ENCODE peak calls at places on chromosomes 3 and 15, in six cellular contexts. B, G, A, J, C and M are unnamed samples.

GRCh38 chr15:74752486-74753395 is 4.1 kb downstream of the CYP1A2 start:
- ATAC-seq in B (no peak), G (no peak), A (peak), J (no peak), C (no peak), M (no peak)

GRCh38 chr3:34132069-34132677 is 333.7 kb downstream of the PDCD6IP start:
- ATAC-seq in B (no peak), G (no peak), A (no peak), J (no peak), C (no peak), M (no peak)

GRCh38 chr3:33826688-33827087 is 28.3 kb downstream of the PDCD6IP start:
- ATAC-seq in B (no peak), G (no peak), A (no peak), J (no peak), C (no peak), M (no peak)

GRCh38 chr3:126903521-126903920 is 79.4 kb upstream of the PLXNA1 start:
- ATAC-seq in B (no peak), G (no peak), A (no peak), J (no peak), C (no peak), M (no peak)

GRCh38 chr3:30286007-30286669 is 320.3 kb upstream of the TGFBR2 start:
- ATAC-seq in B (no peak), G (peak), A (peak), J (no peak), C (no peak), M (peak)

GRCh38 chr3:127690823-127691452 is 18.2 kb downstream of the ABTB1 start:
- ATAC-seq in B (peak), G (peak), A (peak), J (peak), C (peak), M (peak)

GRCh38 chr3:94011208-94011842 is 17.1 kb downstream of the STX19 start:
- ATAC-seq in B (no peak), G (no peak), A (no peak), J (no peak), C (no peak), M (peak)

GRCh38 chr15:88454231-88454630 is 13.0 kb downstream of the MRPL46 start:
- ATAC-seq in B (no peak), G (no peak), A (no peak), J (no peak), C (no peak), M (no peak)

GRCh38 chr15:66830358-66830757 is 128.3 kb downstream of the SMAD6 start:
- ATAC-seq in B (no peak), G (peak), A (no peak), J (no peak), C (no peak), M (no peak)

DNA sequence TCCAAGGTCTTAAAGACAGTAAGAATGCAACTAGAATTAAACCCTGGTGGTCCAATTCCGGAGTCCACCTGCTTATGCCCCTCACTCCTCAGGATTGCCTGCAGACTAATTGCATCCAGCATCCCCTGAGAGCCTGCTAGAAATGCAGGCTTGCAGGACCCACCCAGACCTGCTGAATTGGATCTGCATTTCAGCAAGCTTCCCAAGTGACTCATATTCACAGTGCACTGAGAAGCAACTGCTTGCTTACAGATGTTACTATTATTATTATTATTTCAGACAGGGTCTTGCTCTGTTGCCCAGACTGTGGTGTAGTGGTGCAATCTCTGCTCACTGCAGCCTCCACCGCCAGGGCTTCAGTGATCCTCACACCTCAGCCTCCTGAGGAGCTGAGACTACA is 83.5 kb upstream of the VGLL4 start:
- ATAC-seq in B (no peak), G (no peak), A (no peak), J (no peak), C (no peak), M (no peak)
- TF ChIP-seq EP300 in B (no peak), G (no peak), A (no peak), J (no peak), C (no peak), M (no peak)

GRCh38 chr3:48716982-48717746 is at the start of gene IP6K2:
- ATAC-seq in B (peak), G (peak), A (peak), J (peak), C (peak), M (peak)
- TF ChIP-seq EP300 in B (no peak), G (no peak), A (no peak), J (peak), C (no peak), M (no peak)

DNA sequence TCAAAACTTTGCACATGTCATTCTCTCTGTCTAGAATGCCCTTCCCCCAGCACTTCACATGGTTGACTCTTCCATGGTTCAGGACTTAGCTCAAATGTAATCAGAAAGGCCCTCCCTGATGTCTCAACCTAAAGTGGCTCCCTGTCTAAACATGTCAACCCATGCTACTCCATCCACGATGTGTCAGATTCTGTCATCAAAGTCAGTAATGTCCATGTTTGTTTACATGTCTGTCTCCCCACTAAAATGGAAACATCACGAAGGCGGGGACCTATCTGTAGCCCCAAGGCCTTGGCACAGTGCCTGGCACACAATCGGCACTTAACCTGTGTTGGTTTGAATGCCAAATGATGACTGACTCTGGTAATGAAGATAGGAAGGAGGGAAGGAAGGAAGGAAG is 20.8 kb upstream of the SNTN start:
- ATAC-seq in B (no peak), G (no peak), A (no peak), J (no peak), C (no peak), M (no peak)
- TF ChIP-seq EP300 in B (no peak), G (no peak), A (no peak), J (no peak), C (no peak), M (no peak)

DNA sequence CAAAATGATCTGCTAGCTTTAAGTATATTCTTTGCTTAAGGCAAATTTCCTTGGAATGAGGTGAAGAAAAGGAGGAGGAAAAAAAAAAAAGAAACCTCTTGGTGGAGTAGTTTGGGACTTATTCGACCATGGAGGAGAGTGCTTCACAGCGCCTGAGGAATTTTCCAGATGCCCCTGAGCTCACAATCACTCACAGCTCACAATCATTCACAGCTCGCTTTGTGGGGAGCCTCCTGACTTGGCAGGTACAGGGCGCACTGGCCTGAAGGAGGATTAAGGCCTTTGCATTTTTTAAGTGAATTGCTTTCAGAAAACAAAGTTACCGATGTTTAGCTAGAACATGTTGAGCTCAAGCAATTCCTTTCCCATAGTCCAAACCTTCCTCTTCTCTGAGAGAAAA is 53.9 kb downstream of the BOC start:
- ATAC-seq in B (no peak), G (no peak), A (no peak), J (no peak), C (no peak), M (no peak)
- TF ChIP-seq EP300 in B (no peak), G (no peak), A (no peak), J (no peak), C (no peak), M (no peak)